ENCODE peak calls at places on chromosomes 6 and 20, in six cellular contexts. M, Q, Z, U, A and X are unnamed samples.

GRCh38 chr6:31952140-31952805 is 6.4 kb downstream of the CFB start:
- DNase-seq in A (peak), U (peak), M (peak), Z (peak), Q (no peak), X (peak)

GRCh38 chr20:9241232-9241692 is 172.4 kb downstream of the PLCB4 start:
- DNase-seq in U (no peak), Q (no peak), M (peak), A (peak), Z (peak), X (no peak)

GRCh38 chr6:150238294-150238693 is 95.5 kb downstream of the PPP1R14C start:
- DNase-seq in M (peak), Z (no peak), A (peak), Q (no peak), U (no peak), X (no peak)

GRCh38 chr6:7246401-7247178 is 66.4 kb downstream of the SSR1 start:
- DNase-seq in Q (no peak), A (no peak), U (no peak), Z (no peak), M (no peak), X (no peak)

GRCh38 chr6:11921017-11921438 is 91.1 kb upstream of the HIVEP1 start:
- DNase-seq in U (no peak), M (peak), Z (peak), Q (peak), A (peak), X (no peak)

GRCh38 chr6:72218125-72218524 is 331.8 kb downstream of the RIMS1 start:
- DNase-seq in M (peak), U (peak), Z (peak), A (peak), Q (no peak), X (peak)

GRCh38 chr6:73802366-73802765 is 106.4 kb downstream of the CD109 start:
- DNase-seq in Q (no peak), U (no peak), A (no peak), M (no peak), Z (peak), X (no peak)

GRCh38 chr20:8527998-8528397 is 395.9 kb downstream of the PLCB1 start:
- DNase-seq in Z (peak), M (no peak), U (no peak), A (peak), Q (no peak), X (no peak)

GRCh38 chr6:63567966-63568365 is 4.3 kb upstream of the LOC128125822 start:
- DNase-seq in M (no peak), Q (no peak), U (no peak), Z (no peak), A (no peak), X (no peak)

GRCh38 chr20:24378651-24379050 is 90.8 kb upstream of the SYNDIG1 start:
- DNase-seq in A (no peak), U (no peak), Q (peak), M (no peak), Z (no peak), X (no peak)

GRCh38 chr6:55212147-55212546 is 37.8 kb downstream of the HCRTR2 start:
- DNase-seq in Q (no peak), A (peak), Z (no peak), M (no peak), U (no peak), X (no peak)

GRCh38 chr6:28258877-28259777 is at the start of gene NKAPL:
- DNase-seq in U (no peak), Q (no peak), M (no peak), A (peak), Z (no peak), X (peak)

GRCh38 chr20:24136659-24137246 is 148.2 kb upstream of the GGTLC1 start:
- DNase-seq in U (no peak), Z (no peak), Q (no peak), M (no peak), A (no peak), X (no peak)

GRCh38 chr6:134584809-134585528 is 267.1 kb upstream of the SGK1 start:
- DNase-seq in M (no peak), Z (no peak), A (peak), U (no peak), Q (no peak), X (no peak)

DNA sequence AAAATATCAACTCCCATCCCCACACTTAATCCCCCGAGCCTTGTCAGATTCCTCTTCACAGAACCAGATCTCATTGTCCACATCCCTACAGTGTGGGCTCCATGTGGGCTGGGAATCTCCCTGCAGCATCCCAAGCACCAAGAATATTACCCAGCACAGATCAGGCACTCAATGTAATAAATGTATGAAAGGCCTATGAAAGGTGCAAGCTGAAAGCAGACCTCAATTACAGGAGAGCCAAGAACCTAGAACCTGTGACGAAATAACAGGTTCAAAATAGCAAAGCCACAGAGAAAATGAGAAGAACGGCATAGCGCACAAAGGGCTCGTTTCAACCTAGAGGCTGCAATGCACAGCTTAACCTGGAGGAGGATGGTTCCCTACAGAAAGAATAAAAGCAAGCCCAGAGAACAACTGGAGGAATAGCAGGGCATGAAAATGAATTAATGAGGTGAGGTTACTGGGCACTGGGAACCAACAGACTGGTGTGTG is 3.1 kb downstream of the SLC23A2 start:
- DNase-seq in U (no peak), Z (no peak), M (no peak), A (no peak), Q (no peak), X (peak)
- TF ChIP-seq CTCF in U (peak), Z (peak), M (no peak), A (peak), Q (peak), X (no peak)

GRCh38 chr20:22182148-22182547 is 402.2 kb downstream of the FOXA2 start:
- DNase-seq in Q (no peak), U (no peak), Z (no peak), A (no peak), M (no peak), X (no peak)

DNA sequence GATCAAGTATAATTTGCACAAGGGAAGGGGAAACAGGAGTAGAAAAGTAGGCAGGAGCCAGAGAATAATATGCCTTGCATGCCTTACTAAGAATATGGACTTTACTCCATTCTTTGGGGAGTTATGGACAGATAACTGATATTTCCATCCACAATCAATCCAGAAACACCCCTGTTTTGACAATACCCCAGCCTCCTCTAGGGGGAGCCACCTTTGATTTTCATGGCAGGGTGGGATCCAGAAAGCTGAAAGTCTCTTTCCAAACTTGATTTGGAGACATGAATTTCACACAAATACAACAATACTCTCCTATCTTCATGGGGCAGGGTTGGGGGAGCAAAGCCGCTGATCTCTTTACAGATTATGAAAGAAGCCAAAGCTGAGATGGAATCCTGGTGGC is 404.1 kb downstream of the FOXA2 start:
- DNase-seq in Z (no peak), M (no peak), U (no peak), Q (no peak), A (no peak), X (no peak)
- TF ChIP-seq CTCF in Z (no peak), M (no peak), U (peak), Q (no peak), A (no peak), X (no peak)

GRCh38 chr6:108835218-108835850 is 12.9 kb upstream of the ARMC2 start:
- DNase-seq in Q (peak), A (peak), M (peak), U (peak), Z (peak), X (peak)
- TF ChIP-seq CTCF in Q (peak), A (peak), M (peak), U (peak), Z (peak), X (peak)

DNA sequence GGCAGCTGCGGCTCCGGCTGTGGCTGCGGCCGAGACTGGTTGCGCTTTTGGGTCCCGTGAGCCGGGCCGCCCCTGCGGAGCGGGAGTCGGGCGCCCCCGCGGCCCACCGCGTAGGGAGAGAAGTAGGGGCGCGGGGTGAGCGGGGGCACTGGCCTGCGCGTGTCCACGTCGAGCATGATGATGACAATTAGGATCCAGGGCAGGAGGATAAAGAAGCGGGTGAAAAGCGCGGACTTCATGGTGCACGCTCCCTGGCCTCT is 739 bp downstream of the B3GAT2 start:
- DNase-seq in U (no peak), Q (no peak), Z (no peak), A (no peak), M (no peak), X (no peak)
- TF ChIP-seq CTCF in U (peak), Q (no peak), Z (peak), A (no peak), M (no peak), X (no peak)

GRCh38 chr6:10412165-10412947 is 2.5 kb downstream of the TFAP2A start:
- DNase-seq in Q (peak), Z (peak), U (no peak), M (peak), A (peak), X (peak)

GRCh38 chr6:10412948-10413849 is 1.7 kb downstream of the TFAP2A start:
- DNase-seq in M (peak), Q (no peak), U (no peak), Z (no peak), A (no peak), X (no peak)

GRCh38 chr6:10415593-10416480 is 963 bp upstream of the TFAP2A start:
- DNase-seq in Q (no peak), A (no peak), Z (no peak), U (no peak), M (no peak), X (no peak)

GRCh38 chr6:10414766-10415592 is at the start of gene TFAP2A:
- DNase-seq in M (peak), U (no peak), A (peak), Z (peak), Q (no peak), X (no peak)

GRCh38 chr6:10413850-10414765 is 766 bp downstream of the TFAP2A start:
- DNase-seq in Q (peak), U (no peak), Z (peak), M (peak), A (peak), X (no peak)
- TF ChIP-seq CTCF in Q (peak), U (peak), Z (peak), M (no peak), A (no peak), X (no peak)

DNA sequence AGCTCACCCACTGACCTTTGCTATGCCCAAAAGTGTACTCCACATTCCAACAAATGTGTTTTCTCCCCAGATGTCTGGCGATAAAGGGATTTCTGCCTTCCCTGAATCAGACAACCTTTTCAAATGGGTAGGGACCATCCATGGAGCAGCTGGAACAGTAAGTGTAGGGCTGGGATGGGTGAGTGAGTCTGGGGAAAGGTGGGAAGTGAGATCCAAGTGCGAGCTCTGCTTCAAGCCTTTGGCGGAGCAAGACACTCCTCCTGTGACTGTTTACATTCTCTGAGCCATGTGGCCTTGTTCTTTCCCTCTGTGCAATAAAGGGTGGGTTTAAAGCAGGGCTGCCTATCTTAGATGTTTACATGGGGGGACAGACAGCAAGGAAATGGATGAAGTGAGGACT is 1.9 kb downstream of the UBE2C start:
- DNase-seq in U (no peak), M (no peak), Z (no peak), Q (no peak), A (no peak), X (no peak)
- TF ChIP-seq CTCF in U (no peak), M (no peak), Z (no peak), Q (no peak), A (no peak), X (no peak)

GRCh38 chr20:57396638-57397003 is 5.4 kb downstream of the RBM38 start:
- DNase-seq in U (no peak), Z (no peak), Q (no peak), A (no peak), M (no peak), X (no peak)
- TF ChIP-seq CTCF in U (no peak), Z (no peak), Q (no peak), A (no peak), M (no peak), X (no peak)